ENCODE peak calls at places on chromosome 22, in six cellular contexts. O, X, L, D, N and F are unnamed samples. For H3K9me3, the result is how much of the 10 kb centered on the place peaks cover.

GRCh38 chr22:25546751-25547150 is 17.7 kb upstream of the GRK3 start:
- DNase-seq in O (no peak), X (no peak), L (peak), D (no peak), N (no peak), F (no peak)

GRCh38 chr22:16955678-16956210 is 52.3 kb downstream of the GAB4 start:
- DNase-seq in O (no peak), X (no peak), L (no peak), D (no peak), N (no peak), F (no peak)

GRCh38 chr22:50157976-50158375 is 12.6 kb upstream of the PANX2 start:
- DNase-seq in O (no peak), X (peak), L (no peak), D (no peak), N (peak), F (peak)

GRCh38 chr22:30305519-30305905 is 16.2 kb upstream of the CASTOR1 start:
- DNase-seq in O (no peak), X (peak), L (no peak), D (no peak), N (peak), F (peak)

GRCh38 chr22:33563568-33563967 is 356.7 kb downstream of the LARGE1 start:
- DNase-seq in O (no peak), X (no peak), L (no peak), D (no peak), N (no peak), F (no peak)

GRCh38 chr22:49807780-49808708 is 19.6 kb downstream of the BRD1 start:
- DNase-seq in O (no peak), X (no peak), L (no peak), D (no peak), N (no peak), F (no peak)

GRCh38 chr22:40620464-40621046 is 16.0 kb downstream of the MRTFA start:
- DNase-seq in O (no peak), X (no peak), L (peak), D (no peak), N (no peak), F (no peak)

GRCh38 chr22:34111210-34111824 is 191.0 kb upstream of the LARGE1 start:
- DNase-seq in O (no peak), X (no peak), L (no peak), D (peak), N (peak), F (no peak)

GRCh38 chr22:45516923-45517675 is 14.4 kb downstream of the FBLN1 start:
- DNase-seq in O (no peak), X (no peak), L (no peak), D (no peak), N (no peak), F (no peak)

GRCh38 chr22:28103596-28103995 is 184.5 kb upstream of the PITPNB start:
- DNase-seq in O (no peak), X (no peak), L (no peak), D (no peak), N (no peak), F (no peak)

GRCh38 chr22:48612077-48612995 is 1215.3 kb downstream of the BRD1 start:
- DNase-seq in O (no peak), X (no peak), L (no peak), D (no peak), N (no peak), F (no peak)

GRCh38 chr22:48607901-48608650 is 1219.6 kb downstream of the BRD1 start:
- DNase-seq in O (no peak), X (no peak), L (no peak), D (no peak), N (no peak), F (no peak)

GRCh38 chr22:48606684-48607307 is 1220.9 kb downstream of the BRD1 start:
- DNase-seq in O (no peak), X (no peak), L (no peak), D (no peak), N (no peak), F (no peak)

GRCh38 chr22:48605856-48606255 is 1221.8 kb downstream of the BRD1 start:
- DNase-seq in O (no peak), X (no peak), L (no peak), D (peak), N (no peak), F (no peak)

GRCh38 chr22:48609279-48609865 is 1218.3 kb downstream of the BRD1 start:
- DNase-seq in O (no peak), X (no peak), L (no peak), D (no peak), N (no peak), F (no peak)
- H3K9me3 ChIP-seq in O (under half), X (under half), L (under half), D (under half), N (under half), F (under half)

DNA sequence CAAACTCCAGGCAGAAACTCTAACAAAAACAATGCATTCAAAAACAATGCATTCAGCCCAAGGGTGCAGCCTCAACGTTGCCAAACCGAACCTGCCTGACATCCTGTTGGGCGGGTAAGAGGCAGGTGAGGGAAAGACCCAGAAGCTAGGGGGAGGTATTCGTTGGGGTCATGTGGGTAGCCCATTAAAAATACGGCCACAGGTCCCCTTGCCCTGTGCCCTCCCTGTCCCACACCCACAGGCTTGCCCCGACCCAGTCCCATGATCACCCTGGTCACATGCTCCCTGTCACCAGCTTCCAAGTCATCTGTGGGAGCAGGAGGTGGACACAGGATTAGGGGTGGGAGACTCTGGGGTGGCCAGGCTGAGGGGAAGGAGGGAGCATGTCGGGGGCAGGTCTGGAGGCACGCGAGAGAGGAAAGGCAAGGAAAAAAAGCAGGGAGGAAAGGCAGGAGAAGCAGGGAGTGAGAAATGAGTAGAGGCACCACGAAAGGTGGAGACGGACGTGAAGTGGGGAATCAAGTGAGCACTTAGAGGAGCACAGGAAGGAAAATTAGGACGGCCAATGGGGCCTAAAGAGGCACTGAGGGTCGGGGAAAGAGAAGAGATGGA is 683 bp downstream of the PLA2G6 start:
- DNase-seq in O (no peak), X (no peak), L (no peak), D (no peak), N (peak), F (peak)
- TF ChIP-seq POLR2AphosphoS5 in O (no peak), X (no peak), L (no peak), D (peak), N (peak), F (no peak)

GRCh38 chr22:22507743-22508273 is 734 bp downstream of the ZNF280B start:
- DNase-seq in O (no peak), X (no peak), L (no peak), D (no peak), N (no peak), F (no peak)

GRCh38 chr22:22513619-22514018 is 5.1 kb upstream of the ZNF280B start:
- DNase-seq in O (no peak), X (no peak), L (no peak), D (no peak), N (no peak), F (no peak)

GRCh38 chr22:22506736-22507135 is 1.8 kb downstream of the ZNF280B start:
- DNase-seq in O (no peak), X (no peak), L (no peak), D (no peak), N (no peak), F (no peak)

DNA sequence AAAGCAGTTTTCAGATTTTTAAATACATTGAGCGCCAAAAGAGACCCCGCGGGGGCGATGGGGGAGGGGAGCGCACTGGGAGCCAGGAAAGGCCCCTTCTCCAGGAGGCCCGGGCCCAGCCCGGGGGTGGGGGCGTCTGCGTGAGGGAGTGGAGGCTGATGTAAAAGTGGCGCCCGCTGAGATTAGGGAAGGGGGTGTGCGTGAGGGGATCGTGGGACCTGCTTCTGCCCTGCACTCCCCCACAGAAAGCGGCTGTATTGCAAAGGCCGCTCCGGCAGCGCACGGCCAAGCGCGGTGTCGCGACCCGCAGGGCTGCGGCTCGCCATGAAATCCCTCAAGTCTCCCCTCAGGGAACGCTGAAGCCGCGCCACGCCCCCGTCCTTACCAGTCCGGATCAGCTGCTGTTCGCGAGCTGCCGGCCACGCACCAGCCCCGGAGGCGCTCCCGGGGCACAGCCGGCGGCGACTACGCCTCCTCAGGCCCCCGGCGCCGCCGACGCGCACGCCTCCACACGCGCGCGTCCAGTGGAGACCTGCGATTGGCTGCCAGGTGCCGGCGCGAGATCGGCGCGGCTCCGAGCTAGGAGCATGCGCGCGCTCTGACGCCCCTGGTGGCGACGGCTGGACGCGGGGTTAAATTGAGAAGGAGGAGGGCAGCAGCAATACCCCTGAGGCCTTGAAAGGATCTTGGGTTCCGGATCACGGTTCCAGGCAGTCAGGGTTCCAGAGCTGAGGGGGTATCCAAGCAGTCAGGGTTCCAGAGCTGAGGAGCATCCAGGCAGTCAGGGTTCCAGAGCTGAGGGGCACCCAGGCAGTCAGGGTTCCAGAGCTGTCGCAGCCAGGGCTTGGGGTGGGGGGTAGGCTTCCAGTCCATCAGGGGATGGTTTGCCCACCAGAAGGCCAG is at the start of gene ZNF280B:
- DNase-seq in O (no peak), X (peak), L (peak), D (peak), N (peak), F (peak)
- H3K27ac ChIP-seq in O (no peak), X (no peak), L (peak), D (peak), N (no peak), F (peak)

GRCh38 chr22:37175414-37176144 is 12.5 kb downstream of the C1QTNF6 start:
- DNase-seq in O (no peak), X (peak), L (no peak), D (no peak), N (no peak), F (peak)

GRCh38 chr22:37173709-37174108 is 14.3 kb downstream of the C1QTNF6 start:
- DNase-seq in O (no peak), X (peak), L (no peak), D (no peak), N (no peak), F (peak)

GRCh38 chr22:37176464-37177061 is 11.5 kb downstream of the C1QTNF6 start:
- DNase-seq in O (no peak), X (peak), L (no peak), D (no peak), N (peak), F (peak)

GRCh38 chr22:37177221-37177620 is 10.8 kb downstream of the C1QTNF6 start:
- DNase-seq in O (no peak), X (peak), L (no peak), D (no peak), N (no peak), F (peak)

GRCh38 chr22:37174964-37175363 is 13.1 kb downstream of the C1QTNF6 start:
- DNase-seq in O (no peak), X (peak), L (no peak), D (no peak), N (no peak), F (no peak)
- H3K9me3 ChIP-seq in O (under half), X (under half), L (under half), D (under half), N (under half), F (under half)

GRCh38 chr22:19909350-19910179 is 32.0 kb upstream of the COMT start:
- DNase-seq in O (peak), X (peak), L (peak), D (peak), N (peak), F (peak)
- TF ChIP-seq POLR2AphosphoS5 in O (no peak), X (no peak), L (no peak), D (no peak), N (no peak), F (peak)

GRCh38 chr22:43000441-43001175 is 14.3 kb downstream of the PACSIN2 start:
- DNase-seq in O (no peak), X (no peak), L (no peak), D (no peak), N (no peak), F (no peak)

GRCh38 chr22:43004362-43005035 is 10.4 kb downstream of the PACSIN2 start:
- DNase-seq in O (no peak), X (no peak), L (no peak), D (peak), N (no peak), F (peak)

GRCh38 chr22:43001271-43002197 is 13.4 kb downstream of the PACSIN2 start:
- DNase-seq in O (no peak), X (no peak), L (no peak), D (peak), N (no peak), F (no peak)

GRCh38 chr22:43005106-43005505 is 9.8 kb downstream of the PACSIN2 start:
- DNase-seq in O (no peak), X (no peak), L (no peak), D (no peak), N (no peak), F (no peak)

DNA sequence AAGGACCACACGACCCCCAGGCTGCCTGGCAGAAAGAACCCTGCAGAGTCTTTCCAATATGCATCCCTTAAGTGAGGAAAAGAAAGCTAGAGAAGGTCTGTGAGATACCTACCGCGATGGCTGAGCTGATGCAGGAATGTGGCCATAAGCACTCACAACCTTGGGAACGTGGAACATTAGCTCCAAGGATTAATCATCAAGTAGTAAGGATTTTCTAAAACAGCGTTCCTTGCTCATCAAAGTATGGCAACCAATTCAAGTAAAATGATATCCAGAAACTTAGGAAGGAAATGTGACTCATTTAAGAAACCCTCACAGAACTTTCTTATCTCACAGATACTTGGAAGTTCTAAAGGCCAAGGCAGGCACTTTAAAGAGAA is 12.8 kb downstream of the PACSIN2 start:
- DNase-seq in O (no peak), X (no peak), L (no peak), D (no peak), N (no peak), F (no peak)
- H3K27ac ChIP-seq in O (no peak), X (peak), L (peak), D (peak), N (peak), F (no peak)

DNA sequence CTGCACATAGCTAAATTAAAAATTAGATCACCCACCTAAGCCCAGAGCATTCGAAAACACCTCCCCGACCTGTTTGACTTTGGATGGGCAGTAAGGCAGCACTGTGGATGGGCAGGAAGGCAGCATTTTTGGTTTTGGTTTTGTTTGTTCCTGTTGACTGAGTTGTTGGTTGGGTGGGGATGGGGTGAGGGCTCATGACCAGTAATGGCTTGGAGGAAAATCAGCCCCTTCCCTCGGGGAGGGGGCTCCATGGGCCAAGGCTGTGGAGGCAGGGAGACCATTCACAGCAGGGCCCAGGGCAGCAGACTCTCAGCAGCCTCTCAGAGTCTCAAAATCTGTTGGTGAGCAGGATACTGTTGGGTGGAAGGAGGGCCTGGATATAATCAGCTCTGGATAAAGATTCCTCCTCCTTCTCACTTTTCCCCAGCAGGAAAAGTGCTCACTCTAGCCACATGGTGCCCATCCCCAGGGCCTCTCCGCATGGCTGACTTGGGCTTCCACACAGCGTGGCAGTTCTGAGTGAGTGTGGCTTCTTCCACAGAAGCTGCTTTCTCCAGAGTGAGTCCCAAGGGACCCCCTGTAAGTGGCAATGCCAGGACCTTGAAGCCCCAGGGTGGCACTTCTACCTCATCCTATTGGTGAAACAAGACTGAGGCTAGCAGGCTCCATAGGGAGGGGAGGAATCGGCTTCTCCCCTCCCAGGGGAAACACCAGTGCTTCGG is 1491.2 kb downstream of the BRD1 start:
- DNase-seq in O (no peak), X (peak), L (no peak), D (no peak), N (no peak), F (no peak)
- H3K9me3 ChIP-seq in O (under half), X (under half), L (under half), D (under half), N (under half), F (under half)